ENCODE peak calls at places on chromosome 6, in five cellular contexts. E is HTR-8/SVneo, U is NCI-H2171 treated with DMSO at 0.1 percent for 48 hours, D is H1, R is A172. S is an unnamed sample.

GRCh38 chr6:69867075-69867911 is 937 bp downstream of the COL19A1 start:
- DNase-seq in E (peak; percentile 32), R (no peak), D (peak; percentile 72), U (peak; percentile 72), S (no peak)

GRCh38 chr6:128491041-128491642 is 29.3 kb downstream of the PTPRK start:
- DNase-seq in U (no peak), E (no peak), R (peak; percentile 53), D (no peak), S (no peak)

GRCh38 chr6:15586528-15586927 is 76.3 kb downstream of the DTNBP1 start:
- DNase-seq in E (no peak), U (no peak), R (no peak), D (no peak), S (no peak)

GRCh38 chr6:30325873-30326445 is 768 bp upstream of the TRIM39 start:
- DNase-seq in E (peak; percentile 67), R (no peak), U (peak; percentile 80), D (peak; percentile 88), S (peak; percentile 46)

GRCh38 chr6:13146429-13146828 is 181.9 kb downstream of the TBC1D7 start:
- DNase-seq in U (peak; percentile 8), D (no peak), E (no peak), R (no peak), S (no peak)

GRCh38 chr6:36668601-36669390 is 9.7 kb upstream of the CDKN1A start:
- DNase-seq in E (no peak), R (no peak), D (no peak), U (peak; percentile 26), S (no peak)

GRCh38 chr6:113858067-113858604 is 991 bp downstream of the MARCKS start:
- DNase-seq in U (peak; percentile 82), E (peak; percentile 43), R (peak; percentile 38), D (peak; percentile 60), S (peak; percentile 25)

GRCh38 chr6:168799067-168799466 is 358.1 kb downstream of the SMOC2 start:
- DNase-seq in U (no peak), R (no peak), E (no peak), D (no peak), S (no peak)

GRCh38 chr6:72328775-72329174 is 293.1 kb upstream of the KCNQ5 start:
- DNase-seq in U (no peak), R (no peak), D (no peak), E (no peak), S (no peak)

GRCh38 chr6:144582939-144583613 is 297.9 kb downstream of the UTRN start:
- DNase-seq in D (peak; percentile 53), U (peak; percentile 38), E (no peak), R (peak; percentile 8), S (no peak)

GRCh38 chr6:97849390-97849789 is 566.4 kb upstream of the MMS22L start:
- DNase-seq in U (no peak), D (no peak), E (no peak), R (no peak), S (no peak)

GRCh38 chr6:156883497-156884252 is 106.5 kb downstream of the ARID1B start:
- DNase-seq in D (no peak), U (no peak), E (no peak), R (no peak), S (no peak)

GRCh38 chr6:114169763-114170162 is 173.1 kb downstream of the HS3ST5 start:
- DNase-seq in R (no peak), D (no peak), E (no peak), U (no peak), S (no peak)

GRCh38 chr6:150176152-150176551 is 33.3 kb downstream of the PPP1R14C start:
- DNase-seq in U (no peak), R (no peak), D (no peak), E (no peak), S (no peak)

GRCh38 chr6:2841264-2842138 is at the start of gene SERPINB1:
- DNase-seq in U (peak; percentile 98), D (peak; percentile 83), R (peak; percentile 38), E (peak; percentile 88), S (peak; percentile 75)

GRCh38 chr6:88982720-88983119 is 19.3 kb upstream of the RNGTT start:
- DNase-seq in E (peak; percentile 63), R (peak; percentile 64), D (no peak), U (peak; percentile 39), S (peak; percentile 55)

GRCh38 chr6:170378502-170378901 is 71.9 kb downstream of the FAM120B start:
- DNase-seq in E (no peak), D (no peak), R (no peak), U (no peak), S (no peak)

GRCh38 chr6:37170273-37171140 is 555 bp downstream of the PIM1 start:
- DNase-seq in R (no peak), E (no peak), D (peak; percentile 75), U (peak; percentile 55), S (peak; percentile 13)

GRCh38 chr6:137799950-137800568 is 67.0 kb upstream of the TNFAIP3 start:
- DNase-seq in R (peak; percentile 69), E (no peak), U (peak; percentile 43), D (no peak), S (no peak)

GRCh38 chr6:15623282-15624116 is 39.3 kb downstream of the DTNBP1 start:
- DNase-seq in U (peak; percentile 74), R (no peak), D (no peak), E (peak; percentile 7), S (peak; percentile 24)

GRCh38 chr6:133368664-133369063 is 127.5 kb downstream of the EYA4 start:
- DNase-seq in R (no peak), E (no peak), U (no peak), D (no peak), S (no peak)

GRCh38 chr6:162387723-162388382 is 339.7 kb downstream of the PRKN start:
- DNase-seq in R (no peak), D (no peak), E (no peak), U (no peak), S (no peak)

GRCh38 chr6:11328613-11329247 is 96.3 kb upstream of the NEDD9 start:
- DNase-seq in R (no peak), E (no peak), U (no peak), D (no peak), S (no peak)

GRCh38 chr6:153028261-153028660 is 25.8 kb upstream of the MTRF1L start:
- DNase-seq in E (no peak), R (no peak), U (no peak), D (no peak), S (no peak)

GRCh38 chr6:50610562-50610961 is 102.8 kb upstream of the TFAP2D start:
- DNase-seq in E (peak; percentile 3), D (no peak), U (no peak), R (no peak), S (no peak)

GRCh38 chr6:168050861-168051586 is 28.0 kb downstream of the FRMD1 start:
- DNase-seq in D (no peak), R (no peak), E (no peak), U (no peak), S (no peak)

GRCh38 chr6:49142422-49143151 is 320.5 kb downstream of the MMUT start:
- DNase-seq in E (no peak), R (no peak), U (no peak), D (no peak), S (no peak)

GRCh38 chr6:115891111-115891669 is 169.5 kb downstream of the FRK start:
- DNase-seq in E (no peak), R (peak; percentile 51), U (no peak), D (no peak), S (peak; percentile 94)

GRCh38 chr6:30844118-30844535 is 40.2 kb upstream of the DDR1 start:
- DNase-seq in R (peak; percentile 68), D (no peak), U (no peak), E (peak; percentile 80), S (no peak)

GRCh38 chr6:7546832-7547714 is 5.6 kb downstream of the DSP start:
- DNase-seq in D (no peak), E (no peak), U (no peak), R (no peak), S (no peak)